ENCODE peak calls at places on chromosome 17, in nine cellular contexts. E, S, A, P, Z, I, Q, O and C are unnamed samples.

GRCh38 chr17:61635913-61636432 is 45.0 kb upstream of the NACA2 start:
- DNase-seq in E (no peak), S (peak; percentile 50), A (peak; percentile 65), P (peak; percentile 17), Z (peak; percentile 68), I (no peak), Q (peak; percentile 45), O (peak; percentile 69), C (no peak)

GRCh38 chr17:19574956-19575355 is 41.3 kb downstream of the SLC47A1 start:
- DNase-seq in E (no peak), S (no peak), A (no peak), P (no peak), Z (no peak), I (no peak), Q (no peak), O (no peak), C (no peak)

GRCh38 chr17:41654134-41654907 is 29.9 kb upstream of the KRT17 start:
- DNase-seq in E (no peak), S (peak; percentile 94), A (peak; percentile 69), P (peak; percentile 95), Z (no peak), I (peak; percentile 97), Q (peak; percentile 95), O (no peak), C (peak; percentile 64)

GRCh38 chr17:48045270-48046001 is 2.7 kb upstream of the NFE2L1 start:
- DNase-seq in E (no peak), S (no peak), A (no peak), P (peak; percentile 65), Z (peak; percentile 61), I (no peak), Q (no peak), O (no peak), C (peak; percentile 56)

GRCh38 chr17:61196302-61196704 is 203.3 kb upstream of the TBX2 start:
- DNase-seq in E (no peak), S (no peak), A (no peak), P (no peak), Z (no peak), I (no peak), Q (no peak), O (no peak), C (no peak)

GRCh38 chr17:31433091-31433790 is 41.8 kb downstream of the RAB11FIP4 start:
- DNase-seq in E (no peak), S (no peak), A (no peak), P (no peak), Z (no peak), I (no peak), Q (no peak), O (peak; percentile 17), C (peak; percentile 30)

GRCh38 chr17:66960623-66961022 is 3.9 kb upstream of the CACNG4 start:
- DNase-seq in E (no peak), S (no peak), A (no peak), P (no peak), Z (no peak), I (no peak), Q (no peak), O (no peak), C (no peak)

GRCh38 chr17:81923302-81924260 is 4.0 kb downstream of the MAFG start:
- DNase-seq in E (no peak), S (peak; percentile 85), A (peak; percentile 21), P (no peak), Z (peak; percentile 97), I (no peak), Q (peak; percentile 86), O (no peak), C (peak; percentile 92)

GRCh38 chr17:41695134-41695661 is 6.5 kb downstream of the EIF1 start:
- DNase-seq in E (no peak), S (no peak), A (no peak), P (no peak), Z (no peak), I (no peak), Q (no peak), O (peak; percentile 10), C (no peak)

GRCh38 chr17:77501101-77501566 is 360.4 kb downstream of the SEC14L1 start:
- DNase-seq in E (no peak), S (no peak), A (no peak), P (no peak), Z (peak; percentile 68), I (no peak), Q (peak; percentile 6), O (no peak), C (peak; percentile 65)

GRCh38 chr17:49547566-49547965 is 28.1 kb upstream of the NXPH3 start:
- DNase-seq in E (no peak), S (no peak), A (no peak), P (no peak), Z (no peak), I (no peak), Q (no peak), O (no peak), C (peak; percentile 41)
- H3K4me1 ChIP-seq in E (peaks cover 27% of the 10 kb centered on the region), S (no peaks in the 10 kb centered on the region), A (no peaks in the 10 kb centered on the region), P (peaks cover 6% of the 10 kb centered on the region), Z (no peaks in the 10 kb centered on the region), I (no peaks in the 10 kb centered on the region), Q (no peaks in the 10 kb centered on the region), O (no peaks in the 10 kb centered on the region), C (no peaks in the 10 kb centered on the region)

DNA sequence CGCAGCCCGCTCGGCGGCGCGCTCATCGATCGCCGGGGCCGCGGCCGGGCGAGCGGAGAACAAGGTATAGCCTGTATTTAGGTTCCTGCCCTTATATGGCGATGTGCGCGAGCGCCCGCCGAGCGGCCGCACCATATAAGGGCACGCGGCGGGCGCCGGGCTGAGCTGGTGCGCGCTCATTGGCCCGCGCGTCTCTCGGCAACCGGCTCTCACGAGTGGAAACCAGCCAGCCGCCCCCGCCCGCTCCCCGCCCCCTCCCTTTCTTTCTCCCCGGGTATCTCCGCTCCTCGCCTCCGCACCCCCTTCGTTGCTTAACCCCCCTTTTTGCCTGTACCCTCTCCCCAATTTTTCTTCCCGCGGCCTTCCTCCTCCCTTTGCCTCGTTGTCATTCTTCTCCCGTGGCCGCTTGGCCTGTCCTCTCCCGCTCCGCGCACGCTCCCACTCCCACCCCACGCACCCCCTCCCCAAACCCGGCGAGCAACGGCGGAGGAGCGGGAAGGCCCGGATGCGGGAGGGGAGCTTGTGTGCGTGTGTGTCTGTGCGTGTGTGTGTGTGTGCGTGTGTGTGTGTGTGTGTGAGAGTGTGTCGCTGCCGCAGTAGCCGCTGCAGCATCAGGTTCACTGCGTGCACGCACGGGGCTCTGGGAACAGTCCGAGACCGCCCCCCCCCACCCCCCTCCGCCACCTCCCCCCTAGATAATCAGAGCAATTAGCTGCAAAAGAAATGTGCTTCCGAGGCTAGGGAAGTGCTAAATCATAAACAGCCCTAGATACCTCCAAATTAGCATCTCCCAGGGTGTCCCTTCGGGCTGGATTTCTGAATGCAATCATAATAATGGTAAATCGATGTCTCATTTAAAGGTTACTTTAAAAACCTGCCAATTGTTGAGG is 13.5 kb upstream of the CBX8 start:
- DNase-seq in E (no peak), S (peak; percentile 84), A (peak; percentile 70), P (peak; percentile 84), Z (peak; percentile 95), I (peak; percentile 81), Q (peak; percentile 85), O (peak; percentile 64), C (peak; percentile 89)
- TF ChIP-seq POLR2AphosphoS5 in E (no peak), S (no peak), A (no peak), P (peak; percentile 88), Z (no peak), I (no peak), Q (no peak), O (no peak), C (peak; percentile 56)

DNA sequence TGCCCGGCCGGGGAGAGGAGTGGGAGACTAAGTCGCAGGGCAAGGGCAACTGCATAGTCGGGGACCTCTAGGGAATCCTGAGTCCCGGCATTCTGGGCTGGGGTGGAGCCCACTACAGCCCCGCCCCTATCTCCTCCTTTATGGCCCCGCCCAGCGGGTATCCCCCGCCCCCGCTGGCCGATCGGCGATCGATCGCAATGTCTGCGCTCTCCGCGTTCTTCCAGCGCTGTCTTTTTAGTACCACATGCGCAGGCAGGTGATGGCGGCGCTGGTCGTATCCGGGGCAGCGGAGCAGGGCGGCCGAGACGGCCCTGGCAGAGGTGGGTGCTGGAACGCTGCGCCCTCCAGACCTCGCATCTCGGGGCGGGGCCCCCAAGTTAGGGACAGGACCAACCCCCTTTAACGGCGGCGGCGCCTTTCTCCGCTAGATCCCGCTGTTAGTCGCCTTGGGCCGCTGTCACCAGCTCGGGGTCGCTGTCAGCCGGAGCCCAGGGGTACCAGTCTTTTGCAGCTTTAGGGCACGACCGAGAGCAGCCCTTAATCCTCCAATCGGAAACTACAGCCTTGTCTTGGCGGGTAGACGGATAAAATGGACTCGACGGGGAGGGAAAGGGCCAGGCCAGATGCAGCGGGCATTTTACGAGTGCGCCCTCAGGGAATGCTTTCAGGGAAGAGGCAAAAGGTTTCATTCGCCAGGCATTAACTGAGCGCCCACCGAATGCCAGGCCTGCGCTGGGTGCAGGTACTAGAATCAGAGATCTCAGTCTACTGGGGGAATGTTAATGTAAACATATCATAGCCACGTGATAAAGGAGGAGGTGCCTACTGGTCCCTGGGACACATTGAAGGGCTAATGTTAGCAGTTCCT is at the start of gene DPH1:
- DNase-seq in E (peak; percentile 69), S (peak; percentile 88), A (peak; percentile 85), P (peak; percentile 86), Z (peak; percentile 89), I (peak; percentile 74), Q (peak; percentile 89), O (peak; percentile 88), C (peak; percentile 96)
- TF ChIP-seq POLR2A in E (no peak), S (no peak), A (peak; percentile 54), P (peak; percentile 47), Z (peak; percentile 75), I (no peak), Q (no peak), O (peak; percentile 69), C (no peak)

GRCh38 chr17:7882629-7883028 is 6.0 kb upstream of the CHD3 start:
- DNase-seq in E (no peak), S (no peak), A (no peak), P (no peak), Z (no peak), I (no peak), Q (no peak), O (peak; percentile 6), C (no peak)

GRCh38 chr17:7882068-7882467 is 6.5 kb upstream of the CHD3 start:
- DNase-seq in E (no peak), S (no peak), A (no peak), P (no peak), Z (no peak), I (no peak), Q (no peak), O (no peak), C (no peak)

GRCh38 chr17:7885357-7886226 is 3.0 kb upstream of the CHD3 start:
- DNase-seq in E (no peak), S (peak; percentile 39), A (no peak), P (peak; percentile 31), Z (peak; percentile 82), I (peak; percentile 45), Q (peak; percentile 55), O (peak; percentile 50), C (peak; percentile 88)

GRCh38 chr17:7884581-7885356 is 3.8 kb upstream of the CHD3 start:
- DNase-seq in E (no peak), S (peak; percentile 28), A (no peak), P (no peak), Z (peak; percentile 25), I (no peak), Q (peak; percentile 22), O (no peak), C (peak; percentile 90)

GRCh38 chr17:7883781-7884386 is 4.7 kb upstream of the CHD3 start:
- DNase-seq in E (no peak), S (no peak), A (no peak), P (no peak), Z (peak; percentile 16), I (no peak), Q (no peak), O (peak; percentile 58), C (no peak)
- H3K4me1 ChIP-seq in E (peaks cover 22% of the 10 kb centered on the region), S (peaks cover 21% of the 10 kb centered on the region), A (peaks cover 41% of the 10 kb centered on the region), P (peaks cover 15% of the 10 kb centered on the region), Z (peaks cover 42% of the 10 kb centered on the region), I (peaks cover 7% of the 10 kb centered on the region), Q (peaks cover 61% of the 10 kb centered on the region), O (peaks cover 35% of the 10 kb centered on the region), C (peaks cover 74% of the 10 kb centered on the region)